ENCODE peak calls at places on chromosome 20, in five cellular contexts. U is IMR-90, N is H9, R is H1, T is mesendoderm. G is an unnamed sample.

GRCh38 chr20:32651537-32651936 is 22.2 kb downstream of the C20orf203 start:
- DNase-seq in U (no peak), N (no peak), R (no peak), T (no peak), G (no peak)

GRCh38 chr20:44772636-44773035 is 27.0 kb downstream of the KCNK15 start:
- DNase-seq in U (no peak), N (no peak), R (no peak), T (no peak), G (no peak)

GRCh38 chr20:44586289-44586911 is 4.0 kb downstream of the PKIG start:
- DNase-seq in U (no peak), N (no peak), R (no peak), T (no peak), G (no peak)

GRCh38 chr20:57433658-57434389 is 42.6 kb downstream of the RBM38 start:
- DNase-seq in U (no peak), N (no peak), R (no peak), T (peak), G (no peak)

GRCh38 chr20:22582960-22583772 is 1.2 kb downstream of the FOXA2 start:
- DNase-seq in U (no peak), N (peak), R (no peak), T (no peak), G (no peak)

GRCh38 chr20:51803157-51803854 is 985 bp upstream of the SALL4 start:
- DNase-seq in U (peak), N (no peak), R (no peak), T (no peak), G (no peak)

GRCh38 chr20:37345339-37346231 is at the start of gene SRC:
- DNase-seq in U (peak), N (peak), R (peak), T (peak), G (peak)

GRCh38 chr20:13996265-13996664 is 949 bp downstream of the MACROD2 start:
- DNase-seq in U (no peak), N (no peak), R (no peak), T (peak), G (no peak)

DNA sequence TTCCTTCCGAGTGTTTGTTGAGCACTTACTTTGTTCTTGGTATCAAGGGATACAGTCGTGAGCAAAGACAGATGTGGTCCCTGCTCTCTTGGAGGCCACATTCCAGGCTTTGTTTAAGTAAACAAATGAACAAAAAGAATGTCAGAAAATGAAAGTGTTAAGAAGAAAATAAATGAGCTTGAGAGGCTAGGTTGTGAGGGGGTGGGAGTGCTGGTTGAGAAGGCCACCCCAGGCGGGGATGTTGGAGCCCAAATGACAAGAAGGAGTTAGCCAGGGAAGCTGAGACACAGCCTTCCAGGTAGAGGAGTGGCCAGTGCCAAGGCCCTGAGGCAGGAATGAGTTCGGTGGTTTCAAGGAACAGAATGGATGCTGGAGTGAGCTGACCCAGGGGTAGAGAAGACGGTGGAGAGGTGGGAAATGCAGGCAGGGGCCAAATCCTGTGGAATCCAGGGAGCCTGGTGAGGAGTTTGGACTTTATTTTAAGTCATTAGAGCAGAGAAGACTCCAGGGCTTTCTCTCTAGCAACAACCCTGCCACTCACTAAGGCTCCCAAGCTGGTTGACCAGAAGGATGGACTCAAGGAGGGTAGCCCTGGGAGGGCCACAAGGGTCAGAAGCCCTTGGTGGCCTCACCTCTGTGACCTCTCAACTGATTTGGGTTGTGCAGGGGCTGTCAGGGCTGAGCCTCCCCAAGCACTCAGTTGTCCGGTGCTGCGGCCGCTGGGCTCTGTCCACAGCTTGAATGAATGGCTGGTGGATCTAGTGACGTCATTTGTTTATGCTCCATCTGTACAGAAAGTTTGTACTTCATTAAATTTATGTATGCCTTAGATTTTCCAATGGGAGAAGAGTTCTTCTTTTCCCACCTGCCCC is 66.0 kb upstream of the STX16 start:
- DNase-seq in U (peak), N (no peak), R (no peak), T (peak), G (no peak)
- H2AK5ac ChIP-seq in U (peak), N (no peak), R (no peak), T (no peak), G (no peak)

DNA sequence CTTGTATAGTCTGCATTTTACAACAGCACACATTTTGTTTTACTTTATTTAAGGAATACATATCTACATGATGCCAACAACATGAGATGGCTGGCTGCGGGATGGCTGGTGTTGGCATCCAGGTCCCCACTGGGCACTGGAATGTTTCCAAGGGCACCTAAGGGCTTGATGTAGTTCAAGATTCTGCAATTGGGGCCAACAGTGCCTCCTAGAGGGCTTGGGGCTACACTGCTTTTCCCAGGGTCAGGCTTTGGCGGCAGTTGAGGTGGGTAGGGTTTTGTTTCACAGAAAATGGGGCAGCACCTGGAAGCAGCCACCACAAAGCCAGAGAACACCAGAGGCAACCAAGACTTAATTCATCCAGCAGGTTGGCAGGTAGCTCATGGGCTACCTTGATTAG is 202.2 kb upstream of the PRND start:
- DNase-seq in U (no peak), N (peak), R (no peak), T (peak), G (peak)
- H4K8ac ChIP-seq in U (no peak), N (no peak), R (no peak), T (no peak), G (no peak)

GRCh38 chr20:46300281-46300680 is 8.0 kb downstream of the CDH22 start:
- DNase-seq in U (no peak), N (no peak), R (no peak), T (no peak), G (no peak)

GRCh38 chr20:46299078-46299477 is 9.2 kb downstream of the CDH22 start:
- DNase-seq in U (no peak), N (no peak), R (no peak), T (no peak), G (no peak)

GRCh38 chr20:46296526-46297250 is 11.6 kb downstream of the CDH22 start:
- DNase-seq in U (no peak), N (no peak), R (no peak), T (no peak), G (no peak)

GRCh38 chr20:46302119-46302518 is 6.2 kb downstream of the CDH22 start:
- DNase-seq in U (no peak), N (no peak), R (no peak), T (no peak), G (no peak)

DNA sequence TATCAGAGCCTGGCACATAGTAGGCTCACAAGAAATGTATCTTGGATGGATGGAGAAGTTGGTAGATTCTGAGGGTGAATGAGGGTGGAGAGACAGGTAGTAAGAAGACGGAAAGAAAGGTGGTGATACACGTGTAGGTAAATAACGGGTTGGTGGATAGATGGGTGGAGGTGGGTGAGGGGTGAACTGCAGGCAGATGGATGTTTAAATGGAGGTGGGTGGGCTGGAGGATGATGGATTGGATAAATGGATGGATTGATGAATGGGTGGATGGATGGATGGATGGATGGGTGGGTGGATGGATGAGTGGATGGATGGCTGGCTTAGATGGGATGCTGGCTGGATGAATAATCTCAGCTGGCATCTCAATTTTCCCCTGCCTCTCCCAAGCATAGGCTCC is 9.9 kb downstream of the CDH22 start:
- DNase-seq in U (no peak), N (no peak), R (no peak), T (no peak), G (no peak)
- H2AK5ac ChIP-seq in U (no peak), N (no peak), R (no peak), T (no peak), G (no peak)

GRCh38 chr20:47796952-47797351 is 11.7 kb upstream of the SULF2 start:
- DNase-seq in U (no peak), N (no peak), R (no peak), T (no peak), G (no peak)

GRCh38 chr20:47791084-47791599 is 5.9 kb upstream of the SULF2 start:
- DNase-seq in U (no peak), N (no peak), R (no peak), T (no peak), G (no peak)

GRCh38 chr20:47792021-47792618 is 6.8 kb upstream of the SULF2 start:
- DNase-seq in U (peak), N (no peak), R (no peak), T (peak), G (no peak)

GRCh38 chr20:47799116-47799715 is 13.9 kb upstream of the SULF2 start:
- DNase-seq in U (no peak), N (no peak), R (no peak), T (no peak), G (no peak)

DNA sequence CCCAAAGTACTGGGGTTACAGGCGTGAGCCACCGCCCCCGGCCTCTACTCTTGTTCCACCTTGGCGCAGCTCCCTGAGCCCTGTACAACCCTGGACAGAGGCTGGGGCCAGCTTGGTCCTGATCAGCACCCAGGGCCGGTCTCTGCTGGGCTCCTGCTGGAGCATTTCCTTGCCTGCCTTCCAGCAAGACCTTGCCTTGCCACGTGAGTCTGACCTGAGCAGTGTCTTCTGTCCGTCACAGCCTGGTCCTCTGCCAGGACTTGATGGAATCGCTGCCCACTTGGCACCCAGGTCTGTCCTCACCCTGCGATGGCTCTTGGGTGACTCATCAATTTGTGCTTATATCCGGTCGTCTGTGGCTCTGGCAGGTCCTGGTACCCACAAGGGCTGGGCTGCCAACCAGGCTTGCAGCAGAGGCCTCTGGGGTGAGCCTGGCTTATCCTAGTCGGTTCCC is 10.0 kb upstream of the SULF2 start:
- DNase-seq in U (no peak), N (no peak), R (no peak), T (no peak), G (no peak)
- H4K8ac ChIP-seq in U (no peak), N (no peak), R (no peak), T (no peak), G (no peak)

DNA sequence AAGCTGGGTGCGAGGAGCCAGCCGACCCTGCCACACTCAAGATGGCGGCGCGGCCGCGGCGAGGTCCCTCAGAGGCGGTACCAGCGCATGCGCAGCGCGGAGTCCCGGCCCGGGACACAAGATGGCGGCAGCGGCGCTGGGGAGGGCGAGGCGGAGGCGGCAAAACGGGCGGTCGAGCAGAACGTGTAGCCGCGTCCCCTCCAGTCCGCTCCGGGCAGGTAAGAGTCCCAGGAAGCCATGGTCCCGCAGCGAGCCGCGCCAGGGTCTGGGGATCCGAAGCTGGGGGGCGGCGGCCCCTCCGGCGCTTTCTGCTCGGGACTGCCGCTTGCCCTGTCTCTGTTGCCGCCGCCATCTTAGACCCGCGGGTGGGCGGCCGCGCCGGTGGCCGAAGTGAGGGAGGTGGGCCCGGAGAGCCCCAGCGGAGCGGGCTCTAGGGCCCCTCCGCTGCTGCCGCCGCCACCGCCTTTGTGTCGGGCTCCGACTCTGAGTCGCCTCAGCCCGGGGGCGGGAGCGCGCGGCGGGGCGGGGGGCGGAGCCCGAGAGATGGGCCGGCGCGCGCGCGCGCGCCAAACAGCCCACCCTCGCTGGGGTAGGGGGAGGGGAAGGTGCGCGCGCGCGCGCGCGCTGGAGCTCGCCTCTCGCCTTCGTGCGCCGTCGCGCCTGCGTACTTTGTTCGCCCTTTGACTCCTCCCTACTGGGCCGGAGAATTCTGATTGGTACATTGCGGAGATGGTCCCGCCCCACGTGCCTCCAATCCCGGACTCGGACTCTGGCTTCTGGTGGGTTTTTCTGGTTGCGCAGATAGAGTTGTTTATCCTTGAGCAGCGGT is at the start of gene PCIF1:
- DNase-seq in U (peak), N (peak), R (peak), T (peak), G (peak)
- H2AK5ac ChIP-seq in U (peak), N (no peak), R (no peak), T (peak), G (peak)

GRCh38 chr20:19974621-19975435 is 42.3 kb upstream of the NAA20 start:
- DNase-seq in U (peak), N (no peak), R (no peak), T (no peak), G (no peak)
- H4K8ac ChIP-seq in U (peak), N (no peak), R (peak), T (no peak), G (no peak)